ENCODE peak calls at places on chromosomes 2 and 18, in five cellular contexts. A is GM23338, J is colonic mucosa, U is stomach, G is ovary. V is an unnamed sample.

GRCh38 chr2:215320679-215321078 is 8.8 kb downstream of the ATIC start:
- DNase-seq in A (no peak), J (no peak), U (no peak), G (no peak), V (no peak)

GRCh38 chr18:33472554-33472953 is 32.0 kb upstream of the CCDC178 start:
- DNase-seq in A (peak; percentile 27), J (no peak), U (no peak), G (no peak), V (no peak)

GRCh38 chr2:172698041-172698863 is 37.4 kb upstream of the RAPGEF4 start:
- DNase-seq in A (no peak), J (no peak), U (no peak), G (no peak), V (no peak)

GRCh38 chr2:215137741-215138340 is 585 bp downstream of the ABCA12 start:
- DNase-seq in A (no peak), J (no peak), U (no peak), G (no peak), V (no peak)

GRCh38 chr18:23938046-23938756 is 76.4 kb upstream of the TTC39C start:
- DNase-seq in A (no peak), J (no peak), U (no peak), G (no peak), V (no peak)

GRCh38 chr2:107002735-107003134 is 116.8 kb upstream of the ST6GAL2 start:
- DNase-seq in A (no peak), J (no peak), U (no peak), G (no peak), V (no peak)

GRCh38 chr2:179569834-179570233 is 291.6 kb downstream of the ZNF385B start:
- DNase-seq in A (no peak), J (no peak), U (no peak), G (no peak), V (no peak)

GRCh38 chr2:188388831-188389230 is 97.2 kb downstream of the GULP1 start:
- DNase-seq in A (no peak), J (no peak), U (no peak), G (no peak), V (no peak)

GRCh38 chr2:221758076-221758475 is 186.0 kb upstream of the EPHA4 start:
- DNase-seq in A (no peak), J (no peak), U (no peak), G (no peak), V (no peak)

GRCh38 chr2:3291750-3292149 is 85.9 kb downstream of the EIPR1 start:
- DNase-seq in A (no peak), J (no peak), U (no peak), G (no peak), V (no peak)

GRCh38 chr2:231975001-231975400 is 13.5 kb downstream of the DIS3L2 start:
- DNase-seq in A (no peak), J (no peak), U (no peak), G (no peak), V (no peak)

GRCh38 chr2:238260879-238261278 is 21.0 kb upstream of the HES6 start:
- DNase-seq in A (no peak), J (no peak), U (no peak), G (no peak), V (no peak)

GRCh38 chr2:119712571-119712970 is 33.6 kb downstream of the TMEM177 start:
- DNase-seq in A (no peak), J (no peak), U (no peak), G (no peak), V (no peak)

GRCh38 chr18:65287642-65288041 is 463.2 kb upstream of the CDH7 start:
- DNase-seq in A (no peak), J (no peak), U (no peak), G (no peak), V (no peak)

GRCh38 chr2:10194021-10194820 is 71.7 kb downstream of the RRM2 start:
- DNase-seq in A (no peak), J (no peak), U (no peak), G (no peak), V (no peak)

GRCh38 chr2:159968282-159968900 is 94.0 kb downstream of the PLA2R1 start:
- DNase-seq in A (peak; percentile 87), J (peak; percentile 25), U (no peak), G (no peak), V (no peak)

GRCh38 chr2:178783889-178784288 is 23.3 kb downstream of the TTN start:
- DNase-seq in A (no peak), J (no peak), U (no peak), G (no peak), V (no peak)

GRCh38 chr2:27118525-27119329 is at the start of gene CGREF1:
- DNase-seq in A (peak; percentile 64), J (no peak), U (peak; percentile 45), G (no peak), V (peak; percentile 44)

GRCh38 chr2:31088516-31089195 is 49.6 kb downstream of the GALNT14 start:
- DNase-seq in A (no peak), J (no peak), U (no peak), G (no peak), V (no peak)

GRCh38 chr2:12412898-12413305 is 303.8 kb upstream of the TRIB2 start:
- DNase-seq in A (no peak), J (no peak), U (no peak), G (no peak), V (peak; percentile 29)

GRCh38 chr2:61882850-61883249 is 5.6 kb downstream of the CCT4 start:
- DNase-seq in A (no peak), J (no peak), U (no peak), G (no peak), V (no peak)

GRCh38 chr2:47165001-47165555 is 10.0 kb upstream of the STPG4 start:
- DNase-seq in A (no peak), J (no peak), U (no peak), G (no peak), V (no peak)

GRCh38 chr2:241745276-241745675 is 10.8 kb downstream of the D2HGDH start:
- DNase-seq in A (no peak), J (no peak), U (no peak), G (no peak), V (no peak)

GRCh38 chr2:231526341-231527090 is 3.7 kb downstream of the NMUR1 start:
- DNase-seq in A (no peak), J (no peak), U (no peak), G (no peak), V (no peak)

DNA sequence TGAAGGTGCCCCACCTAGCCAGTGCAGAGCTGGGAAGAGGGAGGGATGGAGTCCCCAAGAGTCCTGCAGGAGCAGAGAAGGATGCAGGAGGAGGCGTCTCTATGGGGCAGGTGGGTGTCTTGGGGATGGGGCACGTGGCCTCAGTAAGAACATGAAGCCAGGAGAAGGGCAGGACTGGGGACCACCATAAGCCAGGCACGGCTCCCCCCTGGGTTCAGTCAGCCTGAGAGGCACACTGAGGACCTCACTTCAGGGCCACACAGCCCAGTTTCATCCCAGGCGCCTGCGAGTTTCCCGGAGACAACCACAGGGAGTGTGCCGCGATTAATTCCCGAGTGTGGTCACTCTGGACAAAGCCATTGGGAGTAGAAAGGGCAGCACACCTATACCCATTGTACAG is 120.3 kb downstream of the GYPC start:
- DNase-seq in A (no peak), J (no peak), U (no peak), G (peak; percentile 35), V (no peak)
- H3K4me3 ChIP-seq in A (peak overlapping the region; percentile 88), J (peak overlapping the region; percentile 53), U (peak overlapping the region; percentile 75), G (peak overlapping the region; percentile 43), V (no peak overlapping the region)

DNA sequence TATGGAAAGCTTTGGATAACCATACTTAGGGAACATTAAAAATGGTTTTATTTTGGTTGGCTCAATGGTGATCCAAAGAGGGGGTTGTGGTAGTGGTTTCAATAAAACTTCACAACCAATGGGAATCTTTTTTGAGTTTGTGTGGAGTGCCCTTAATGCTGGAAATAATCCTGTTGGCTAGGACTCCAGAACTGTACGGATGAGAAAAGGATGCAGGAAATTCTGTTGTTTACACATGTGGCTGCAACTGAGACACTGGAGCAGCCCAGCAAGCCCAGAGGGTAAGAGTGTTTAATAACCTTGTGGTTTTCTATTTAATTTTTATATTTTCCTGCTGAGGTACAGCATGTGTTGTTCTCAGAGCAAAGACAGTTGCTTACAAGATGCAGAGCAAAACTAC is at the start of gene CCDC102B:
- DNase-seq in A (no peak), J (no peak), U (no peak), G (no peak), V (no peak)
- H3K4me3 ChIP-seq in A (no peak within 1 kb of the TSS), J (no peak within 1 kb of the TSS), U (no peak within 1 kb of the TSS), G (no peak within 1 kb of the TSS), V (no peak within 1 kb of the TSS)

GRCh38 chr18:79988079-79988924 is at the start of gene TXNL4A:
- DNase-seq in A (peak; percentile 87), J (peak; percentile 85), U (peak; percentile 89), G (peak; percentile 86), V (peak; percentile 79)

GRCh38 chr18:79988925-79989361 is 580 bp upstream of the TXNL4A start:
- DNase-seq in A (peak; percentile 62), J (no peak), U (peak; percentile 40), G (peak; percentile 59), V (no peak)

GRCh38 chr18:79987566-79987965 is 797 bp downstream of the TXNL4A start:
- DNase-seq in A (no peak), J (no peak), U (no peak), G (no peak), V (no peak)

GRCh38 chr18:79985172-79985571 is 3.2 kb downstream of the TXNL4A start:
- DNase-seq in A (no peak), J (no peak), U (no peak), G (no peak), V (no peak)

DNA sequence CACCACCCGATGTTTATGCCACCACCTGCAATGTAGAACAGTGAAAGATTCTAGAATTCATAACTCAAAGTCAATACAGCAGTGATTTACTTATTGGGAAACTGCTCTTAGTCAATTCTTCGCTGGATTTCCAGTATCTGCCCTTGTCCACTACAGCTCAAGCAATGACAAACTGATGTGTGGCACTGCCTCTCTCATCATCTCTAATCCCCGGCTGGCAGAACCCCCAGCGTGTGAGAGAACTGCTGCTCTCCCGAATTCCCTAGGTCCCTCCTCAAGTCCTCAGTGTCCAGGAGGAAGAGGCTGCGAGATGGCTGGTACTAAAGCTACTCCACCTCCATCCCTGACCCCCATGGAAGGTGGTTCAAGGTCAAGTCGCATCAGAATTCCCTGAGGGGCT is 1.6 kb downstream of the TXNL4A start:
- DNase-seq in A (no peak), J (no peak), U (no peak), G (no peak), V (no peak)
- H3K4me3 ChIP-seq in A (peak overlapping the region; percentile 89), J (peak overlapping the region; percentile 89), U (peak overlapping the region; percentile 80), G (peak overlapping the region; percentile 59), V (no peak overlapping the region)

DNA sequence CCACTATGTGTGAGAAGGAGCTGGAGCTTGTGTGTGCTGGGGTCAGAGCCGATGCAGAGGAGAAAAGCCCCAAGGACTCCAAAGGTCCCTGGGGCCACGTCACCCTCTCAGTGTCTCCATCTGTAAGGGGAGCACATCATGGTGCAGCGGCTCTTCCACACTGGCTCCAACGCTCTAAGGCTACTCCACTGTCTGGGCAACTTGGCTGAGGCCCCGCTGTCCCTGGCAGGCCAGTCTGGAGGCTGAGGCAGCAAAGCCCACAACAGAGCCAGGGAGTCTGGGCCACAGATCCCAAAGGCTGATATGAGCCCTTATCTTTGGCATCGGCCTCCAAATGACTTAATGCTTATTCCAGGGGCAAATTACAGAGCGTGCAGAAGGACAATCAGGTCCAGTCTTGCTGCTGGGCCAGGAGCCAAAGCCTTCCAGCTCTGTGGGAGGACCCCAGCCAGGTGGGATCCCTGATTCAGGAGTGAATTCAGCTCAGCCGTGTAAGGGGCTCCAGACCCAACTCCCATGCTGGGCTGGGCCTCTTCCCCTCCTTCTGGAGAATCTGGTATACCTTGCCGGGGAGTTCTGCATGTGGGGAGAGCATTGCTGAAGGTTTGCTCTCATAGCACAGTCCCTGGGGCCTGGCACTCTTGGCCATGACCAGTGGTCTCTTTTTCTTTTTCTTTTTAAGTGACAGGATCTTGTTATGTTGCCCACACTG is 1.8 kb upstream of the DUSP2 start:
- DNase-seq in A (no peak), J (no peak), U (no peak), G (peak; percentile 16), V (no peak)
- H3K4me3 ChIP-seq in A (no peak overlapping the region), J (no peak overlapping the region), U (no peak overlapping the region), G (no peak overlapping the region), V (peak overlapping the region; percentile 69)

GRCh38 chr18:1002653-1003178 is 98.0 kb downstream of the ADCYAP1 start:
- DNase-seq in A (no peak), J (no peak), U (no peak), G (no peak), V (no peak)
- H3K4me3 ChIP-seq in A (no peak overlapping the region), J (no peak overlapping the region), U (no peak overlapping the region), G (no peak overlapping the region), V (no peak overlapping the region)